ENCODE peak calls at places on chromosomes 12 and 14, in nine cellular contexts. D is NCI-H1436; V is NK-92 treated with Interleukin-12 subunit alpha and Interleukin-12 subunit beta, amount 100 ng/mL, for 24 hours; E is progenitor cell of endocrine pancreas; C is adipocyte; Y is activated naive CD4-positive, alpha-beta T cell treated with anti-CD3 and anti-CD28 coated beads, Interleukin-2, amount 10 ng/mL, durations not matched to agents 7 days and 5 days; G is activated CD4-positive, alpha-beta T cell treated with anti-CD3 and anti-CD28 coated beads for 48 hours; K is heart left ventricle; R is ovary. T is an unnamed sample.

GRCh38 chr12:9868271-9868815 is 811 bp downstream of the CLEC2B start:
- DNase-seq in C (no peak), K (no peak), D (no peak), G (no peak), E (no peak), V (no peak), R (no peak), Y (no peak), T (no peak)

GRCh38 chr12:80262372-80263170 is 163.2 kb downstream of the OTOGL start:
- DNase-seq in E (no peak), Y (no peak), K (no peak), D (no peak), G (no peak), V (no peak), R (no peak), C (peak), T (no peak)

GRCh38 chr12:93521225-93521854 is 51.1 kb upstream of the SOCS2 start:
- DNase-seq in V (no peak), C (no peak), R (no peak), K (no peak), Y (no peak), E (no peak), G (no peak), D (no peak), T (no peak)

GRCh38 chr14:100824946-100825690 is 800 bp upstream of the MEG3 start:
- DNase-seq in C (peak), V (no peak), G (no peak), Y (no peak), E (no peak), R (no peak), K (no peak), D (no peak), T (no peak)

GRCh38 chr12:91178139-91178561 is 4.5 kb downstream of the DCN start:
- DNase-seq in V (no peak), C (peak), G (no peak), D (no peak), Y (no peak), E (no peak), R (peak), K (no peak), T (peak)

GRCh38 chr14:36426836-36427235 is 93.2 kb downstream of the NKX2-1 start:
- DNase-seq in Y (no peak), G (no peak), V (no peak), R (no peak), D (no peak), K (no peak), C (no peak), E (no peak), T (no peak)

GRCh38 chr12:69998922-69999321 is 173.9 kb downstream of the MYRFL start:
- DNase-seq in Y (no peak), C (no peak), V (no peak), R (no peak), G (no peak), E (no peak), K (no peak), D (no peak), T (no peak)

GRCh38 chr12:111444314-111444705 is 38.6 kb downstream of the SH2B3 start:
- DNase-seq in V (peak), C (no peak), R (no peak), G (peak), E (no peak), Y (peak), D (no peak), K (no peak), T (peak)

GRCh38 chr12:116189692-116190091 is 87.8 kb downstream of the MED13L start:
- DNase-seq in R (no peak), E (no peak), G (no peak), C (no peak), Y (no peak), K (no peak), V (no peak), D (no peak), T (no peak)

GRCh38 chr14:47240755-47241437 is 434.5 kb downstream of the MDGA2 start:
- DNase-seq in G (no peak), C (no peak), E (no peak), K (no peak), R (no peak), D (no peak), Y (no peak), V (no peak), T (no peak)

GRCh38 chr14:75905505-75905904 is 76.3 kb downstream of the TGFB3 start:
- DNase-seq in R (peak), C (peak), E (no peak), D (no peak), V (no peak), K (peak), G (no peak), Y (no peak), T (no peak)

GRCh38 chr14:58923751-58924405 is 264.6 kb upstream of the DAAM1 start:
- DNase-seq in C (no peak), V (no peak), D (no peak), Y (no peak), E (no peak), R (no peak), G (no peak), K (no peak), T (no peak)

GRCh38 chr14:21072781-21073339 is 2.8 kb downstream of the ARHGEF40 start:
- DNase-seq in V (no peak), G (no peak), R (no peak), K (no peak), C (no peak), Y (no peak), D (no peak), E (no peak), T (no peak)

GRCh38 chr14:89399594-89400068 is 17.4 kb downstream of the FOXN3 start:
- DNase-seq in Y (no peak), G (no peak), K (no peak), E (no peak), R (no peak), D (peak), V (no peak), C (peak), T (peak)

GRCh38 chr12:28535216-28535615 is 345.0 kb downstream of the CCDC91 start:
- DNase-seq in G (no peak), Y (no peak), K (no peak), E (no peak), C (peak), V (no peak), D (no peak), R (no peak), T (no peak)

GRCh38 chr12:8544295-8544694 is 3.6 kb upstream of the CLEC4E start:
- DNase-seq in E (peak), G (peak), K (peak), D (peak), R (peak), Y (peak), C (peak), V (peak), T (peak)

GRCh38 chr14:93674343-93674742 is 113.9 kb downstream of the PRIMA1 start:
- DNase-seq in Y (no peak), C (no peak), R (no peak), K (no peak), D (no peak), E (no peak), G (no peak), V (no peak), T (no peak)

GRCh38 chr12:47812797-47813490 is 6.8 kb downstream of the HDAC7 start:
- DNase-seq in Y (peak), D (peak), G (peak), C (peak), R (peak), E (peak), V (peak), K (peak), T (peak)

GRCh38 chr14:97379091-97379531 is 581.9 kb downstream of the VRK1 start:
- DNase-seq in V (no peak), Y (peak), C (no peak), G (peak), D (no peak), R (no peak), E (no peak), K (no peak), T (no peak)

GRCh38 chr14:28406181-28406580 is 360.4 kb upstream of the FOXG1 start:
- DNase-seq in C (peak), K (no peak), E (no peak), Y (no peak), R (no peak), G (no peak), V (no peak), D (no peak), T (no peak)

GRCh38 chr12:56104815-56105476 is 587 bp downstream of the PA2G4 start:
- DNase-seq in V (peak), D (no peak), R (peak), C (peak), K (no peak), Y (peak), G (peak), E (no peak), T (peak)

GRCh38 chr12:132352896-132353800 is 23.8 kb upstream of the GALNT9 start:
- DNase-seq in C (no peak), D (no peak), Y (no peak), G (no peak), E (no peak), V (no peak), R (no peak), K (no peak), T (no peak)

GRCh38 chr12:123288751-123289346 is 17.2 kb upstream of the CDK2AP1 start:
- DNase-seq in E (no peak), G (no peak), D (no peak), R (no peak), Y (no peak), C (no peak), K (no peak), V (no peak), T (no peak)

GRCh38 chr14:32606297-32606696 is 277.2 kb downstream of the AKAP6 start:
- DNase-seq in E (no peak), K (no peak), C (no peak), R (no peak), Y (no peak), D (no peak), G (no peak), V (no peak), T (no peak)

GRCh38 chr12:5295966-5296365 is 135.9 kb upstream of the NTF3 start:
- DNase-seq in D (no peak), V (no peak), R (no peak), Y (no peak), E (no peak), C (no peak), G (no peak), K (no peak), T (no peak)

GRCh38 chr12:104188534-104188933 is 27.0 kb upstream of the TXNRD1 start:
- DNase-seq in K (no peak), C (no peak), D (no peak), E (no peak), G (no peak), R (no peak), Y (no peak), V (no peak), T (no peak)

GRCh38 chr14:86999076-86999475 is 993.9 kb downstream of the GALC start:
- DNase-seq in K (no peak), E (no peak), R (no peak), D (no peak), Y (no peak), C (peak), V (no peak), G (no peak), T (no peak)

T was measured in SW480.